ENCODE peak calls at places on chromosome 19, in ten cellular contexts. V, G, J, E, H, K, L, M, O and D are unnamed samples.

GRCh38 chr19:50490411-50490811 is 13.8 kb upstream of the GARIN5A start:
- DNase-seq in O (no peak), E (no peak), H (no peak), K (no peak), J (no peak), V (no peak), G (no peak), L (no peak), M (no peak), D (no peak)

GRCh38 chr19:19040417-19040816 is 7.0 kb downstream of the ARMC6 start:
- DNase-seq in E (no peak), L (peak), O (no peak), J (peak), V (no peak), M (no peak), K (peak), G (peak), H (peak), D (no peak)

GRCh38 chr19:51830263-51830662 is 35.3 kb downstream of the FPR3 start:
- DNase-seq in H (peak), O (no peak), K (peak), E (no peak), J (no peak), G (no peak), V (no peak), L (no peak), M (no peak), D (no peak)

GRCh38 chr19:13865578-13866462 is 11.1 kb upstream of the NANOS3 start:
- DNase-seq in K (no peak), V (no peak), J (no peak), M (no peak), H (no peak), G (no peak), O (no peak), E (no peak), L (peak), D (no peak)

GRCh38 chr19:18377026-18377425 is 8.9 kb upstream of the GDF15 start:
- DNase-seq in L (peak), M (no peak), V (no peak), E (no peak), K (no peak), G (peak), H (no peak), O (no peak), J (no peak), D (no peak)

GRCh38 chr19:32264568-32264967 is 80.8 kb upstream of the ZNF507 start:
- DNase-seq in O (no peak), J (no peak), G (no peak), V (no peak), H (no peak), M (no peak), E (no peak), L (no peak), K (no peak), D (no peak)

GRCh38 chr19:7689165-7689564 is 8.5 kb downstream of the TRAPPC5 start:
- DNase-seq in K (no peak), L (no peak), O (no peak), E (no peak), H (no peak), J (no peak), M (no peak), V (no peak), G (no peak), D (no peak)

GRCh38 chr19:41698746-41699230 is 9.6 kb upstream of the CEACAM5 start:
- DNase-seq in M (no peak), H (no peak), E (no peak), J (no peak), V (no peak), L (peak), O (no peak), G (peak), K (no peak), D (no peak)

GRCh38 chr19:40576181-40576584 is 490 bp upstream of the SHKBP1 start:
- DNase-seq in J (no peak), L (peak), O (peak), G (no peak), M (no peak), E (no peak), K (no peak), H (no peak), V (no peak), D (no peak)

GRCh38 chr19:55189424-55189823 is 9.3 kb upstream of the SYT5 start:
- DNase-seq in J (peak), H (peak), L (no peak), E (no peak), O (no peak), M (peak), K (peak), V (no peak), G (peak), D (no peak)

GRCh38 chr19:42325896-42326771 is 699 bp downstream of the MEGF8 start:
- DNase-seq in K (no peak), V (no peak), J (no peak), E (no peak), O (peak), H (no peak), M (no peak), G (no peak), L (peak), D (no peak)

GRCh38 chr19:55452381-55453325 is 8.8 kb downstream of the ISOC2 start:
- DNase-seq in K (peak), H (peak), O (no peak), L (peak), M (peak), G (peak), V (no peak), J (peak), E (no peak), D (no peak)

GRCh38 chr19:1481893-1482360 is 2.9 kb upstream of the C19orf25 start:
- DNase-seq in V (no peak), M (no peak), K (no peak), G (no peak), O (no peak), L (peak), H (no peak), E (no peak), J (no peak), D (no peak)

GRCh38 chr19:10998045-10998533 is 37.3 kb downstream of the SMARCA4 start:
- DNase-seq in K (peak), V (no peak), G (no peak), L (no peak), M (peak), H (peak), O (no peak), E (no peak), J (peak), D (no peak)

GRCh38 chr19:1568320-1569019 is at the start of gene MEX3D:
- DNase-seq in E (peak), L (peak), H (peak), J (peak), V (peak), K (peak), G (peak), O (peak), M (peak), D (peak)

GRCh38 chr19:54017266-54017665 is 25.8 kb downstream of the CACNG6 start:
- DNase-seq in H (peak), V (no peak), J (peak), M (peak), E (no peak), L (peak), G (peak), K (peak), O (no peak), D (no peak)

GRCh38 chr19:31154021-31154420 is 195.2 kb downstream of the TSHZ3 start:
- DNase-seq in V (no peak), H (peak), J (peak), M (peak), L (no peak), E (no peak), K (no peak), G (no peak), O (no peak), D (no peak)

GRCh38 chr19:2532252-2533071 is 56.5 kb downstream of the GADD45B start:
- DNase-seq in L (no peak), J (peak), M (peak), V (no peak), H (peak), G (peak), E (no peak), K (peak), O (no peak), D (no peak)

GRCh38 chr19:43468354-43469159 is 3.1 kb upstream of the LYPD3 start:
- DNase-seq in O (no peak), J (no peak), M (no peak), G (no peak), E (no peak), V (no peak), H (no peak), L (no peak), K (no peak), D (no peak)

GRCh38 chr19:49946415-49946814 is 14.6 kb downstream of the SIGLEC11 start:
- DNase-seq in J (no peak), G (no peak), K (no peak), E (no peak), H (no peak), L (no peak), M (no peak), O (no peak), V (no peak), D (no peak)

GRCh38 chr19:30171138-30171635 is 201.0 kb upstream of the ZNF536 start:
- DNase-seq in K (no peak), J (no peak), G (no peak), E (no peak), V (no peak), L (no peak), M (no peak), O (no peak), H (no peak), D (no peak)

GRCh38 chr19:2550431-2551171 is 74.7 kb downstream of the GADD45B start:
- DNase-seq in O (no peak), V (no peak), M (no peak), L (peak), G (no peak), H (no peak), E (no peak), K (no peak), J (no peak), D (no peak)

GRCh38 chr19:39038098-39038497 is 5.7 kb upstream of the FBXO27 start:
- DNase-seq in O (no peak), V (no peak), J (peak), H (peak), L (peak), M (peak), G (peak), E (no peak), K (peak), D (no peak)

GRCh38 chr19:1259873-1260748 is 9.0 kb upstream of the CIRBP start:
- DNase-seq in H (no peak), E (peak), O (peak), K (no peak), G (peak), M (peak), L (peak), J (no peak), V (no peak), D (no peak)

GRCh38 chr19:24074720-24075119 is 12.3 kb upstream of the ZNF254 start:
- DNase-seq in M (peak), E (no peak), O (no peak), V (no peak), J (peak), H (peak), G (no peak), L (peak), K (no peak), D (no peak)